ENCODE peak calls at places on chromosomes 11 and 22, in four cellular contexts. O, F, Z and J are unnamed samples.

GRCh38 chr11:24762076-24762475 is 265.2 kb downstream of the LUZP2 start:
- DNase-seq in F (no peak), Z (no peak), O (no peak), J (no peak)

GRCh38 chr11:1060885-1061616 is 13.6 kb upstream of the MUC2 start:
- DNase-seq in O (peak), Z (no peak), F (no peak), J (peak)

GRCh38 chr22:35264986-35265385 is 7.7 kb downstream of the HMGXB4 start:
- DNase-seq in O (no peak), F (no peak), Z (no peak), J (no peak)

GRCh38 chr11:27427183-27427980 is 45.2 kb downstream of the LGR4 start:
- DNase-seq in F (no peak), O (no peak), Z (no peak), J (no peak)

GRCh38 chr11:121814962-121815361 is 301.1 kb downstream of the BLID start:
- DNase-seq in O (no peak), F (no peak), Z (no peak), J (no peak)

GRCh38 chr11:122803306-122803705 is 35.0 kb upstream of the CRTAM start:
- DNase-seq in O (peak), Z (no peak), F (no peak), J (no peak)

GRCh38 chr11:73384871-73385692 is 8.9 kb downstream of the RELT start:
- DNase-seq in F (no peak), Z (no peak), O (no peak), J (peak)

GRCh38 chr11:68448604-68449011 is 11.9 kb upstream of the PPP6R3 start:
- DNase-seq in O (no peak), Z (no peak), F (peak), J (peak)

GRCh38 chr11:1837171-1838076 is 1.4 kb upstream of the TNNI2 start:
- DNase-seq in Z (peak), O (no peak), F (no peak), J (peak)

GRCh38 chr11:119065369-119065768 is 2.2 kb upstream of the VPS11 start:
- DNase-seq in Z (peak), F (no peak), O (peak), J (no peak)

GRCh38 chr11:72634472-72635095 is 39.6 kb downstream of the PDE2A start:
- DNase-seq in O (no peak), F (no peak), Z (no peak), J (peak)

GRCh38 chr11:14789879-14790484 is 102.0 kb downstream of the CYP2R1 start:
- DNase-seq in F (no peak), O (no peak), Z (no peak), J (no peak)

GRCh38 chr11:72395993-72396392 is 38.3 kb downstream of the CLPB start:
- DNase-seq in O (no peak), Z (no peak), F (peak), J (no peak)

GRCh38 chr11:71467164-71467563 is 14.2 kb downstream of the NADSYN1 start:
- DNase-seq in Z (no peak), O (no peak), F (no peak), J (no peak)

DNA sequence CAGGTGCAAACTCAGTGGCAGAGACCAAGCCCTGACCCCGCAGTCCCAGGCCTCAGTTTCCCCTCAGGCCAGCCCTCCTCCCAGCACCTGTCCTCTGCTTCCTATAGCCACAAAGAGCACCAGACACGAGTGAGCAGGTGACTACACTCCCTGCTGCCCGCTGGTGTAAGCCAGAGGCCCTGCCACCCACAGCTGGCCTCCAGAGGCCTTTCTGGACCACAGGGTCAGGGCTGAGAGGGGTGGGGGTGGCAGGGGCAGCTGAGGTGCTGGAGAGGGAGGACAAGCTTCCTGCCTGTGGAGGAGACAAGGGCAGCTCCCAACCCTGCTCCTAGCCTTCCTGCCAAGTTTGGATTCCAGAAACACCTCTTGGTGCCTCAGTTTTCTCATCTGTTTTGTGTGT is 31.3 kb upstream of the WNT7B start:
- DNase-seq in F (no peak), O (no peak), Z (no peak), J (no peak)
- TF ChIP-seq CTCF in F (no peak), O (no peak), Z (no peak), J (no peak)

GRCh38 chr11:77776455-77776854 is 44.1 kb downstream of the RSF1 start:
- DNase-seq in O (no peak), Z (no peak), F (no peak), J (no peak)
- TF ChIP-seq CTCF in O (peak), Z (no peak), F (peak), J (peak)

GRCh38 chr11:110077866-110078325 is 15.3 kb upstream of the ZC3H12C start:
- DNase-seq in O (peak), F (no peak), Z (no peak), J (no peak)
- TF ChIP-seq CTCF in O (no peak), F (no peak), Z (no peak), J (no peak)

DNA sequence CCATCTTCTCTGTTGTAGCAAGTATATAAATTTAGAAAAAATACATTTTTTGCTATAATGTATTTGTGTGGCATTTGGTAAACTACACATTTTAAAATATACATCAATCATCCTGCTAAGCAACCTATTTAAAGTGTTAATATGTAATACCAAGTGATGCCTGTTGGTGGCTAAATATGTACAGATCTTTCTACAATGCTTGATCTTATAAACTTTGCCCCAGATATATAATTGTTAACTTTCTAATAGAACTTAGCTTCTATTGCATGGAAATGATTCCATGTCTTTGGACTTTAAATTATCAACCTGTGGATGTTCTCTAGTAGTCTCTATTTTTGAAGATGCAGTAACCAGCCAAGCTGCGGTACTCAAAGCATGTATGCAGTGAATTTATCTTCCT is 1260.4 kb upstream of the RAG2 start:
- DNase-seq in Z (no peak), F (no peak), O (no peak), J (no peak)
- TF ChIP-seq CTCF in Z (no peak), F (peak), O (peak), J (no peak)

GRCh38 chr22:43889366-43890253 is 2.2 kb downstream of the PNPLA5 start:
- DNase-seq in Z (no peak), F (no peak), O (no peak), J (no peak)
- TF ChIP-seq CTCF in Z (no peak), F (no peak), O (peak), J (no peak)